ENCODE peak calls at places on chromosomes 2 and 18, in seven cellular contexts. A is neural crest cell; J is CD4-positive, alpha-beta T cell; Q is astrocyte of the spinal cord; N is tibial nerve; O is suprapubic skin; P is CD8-positive, alpha-beta T cell. D is an unnamed sample.

GRCh38 chr2:56286936-56287335 is 103.1 kb downstream of the CCDC85A start:
- DNase-seq in A (no peak), J (no peak), Q (no peak), N (no peak), O (no peak), P (no peak), D (no peak)

GRCh38 chr2:173414823-173415322 is 60.2 kb downstream of the CDCA7 start:
- DNase-seq in A (no peak), J (no peak), Q (peak), N (no peak), O (no peak), P (no peak), D (no peak)

GRCh38 chr2:171630812-171631626 is 56.2 kb upstream of the DYNC1I2 start:
- DNase-seq in A (no peak), J (no peak), Q (peak), N (no peak), O (no peak), P (no peak), D (no peak)

GRCh38 chr2:216596234-216596985 is 36.8 kb upstream of the IGFBP2 start:
- DNase-seq in A (no peak), J (no peak), Q (peak), N (no peak), O (no peak), P (no peak), D (no peak)

GRCh38 chr2:71796174-71796592 is 342.8 kb downstream of the DYSF start:
- DNase-seq in A (no peak), J (no peak), Q (peak), N (no peak), O (no peak), P (no peak), D (no peak)

GRCh38 chr2:17107875-17108274 is 410.4 kb downstream of the RAD51AP2 start:
- DNase-seq in A (no peak), J (no peak), Q (no peak), N (no peak), O (no peak), P (no peak), D (no peak)

GRCh38 chr2:37671013-37671815 is at the start of gene CDC42EP3:
- DNase-seq in A (peak), J (peak), Q (no peak), N (peak), O (no peak), P (peak), D (peak)

GRCh38 chr18:46424898-46425297 is 232.1 kb downstream of the LOXHD1 start:
- DNase-seq in A (no peak), J (no peak), Q (no peak), N (no peak), O (no peak), P (no peak), D (no peak)

GRCh38 chr2:241818943-241819270 is 9.9 kb downstream of the NEU4 start:
- DNase-seq in A (no peak), J (no peak), Q (no peak), N (no peak), O (peak), P (no peak), D (no peak)

GRCh38 chr18:79567481-79568147 is 112.0 kb upstream of the CTDP1 start:
- DNase-seq in A (no peak), J (no peak), Q (peak), N (no peak), O (peak), P (no peak), D (no peak)

GRCh38 chr2:1082456-1083205 is 132.0 kb downstream of the SNTG2 start:
- DNase-seq in A (peak), J (no peak), Q (no peak), N (no peak), O (no peak), P (no peak), D (no peak)

GRCh38 chr2:191297031-191297430 is 51.8 kb downstream of the MYO1B start:
- DNase-seq in A (no peak), J (no peak), Q (no peak), N (no peak), O (no peak), P (no peak), D (no peak)

GRCh38 chr2:6103949-6104348 is 411.8 kb downstream of the SOX11 start:
- DNase-seq in A (no peak), J (no peak), Q (no peak), N (no peak), O (no peak), P (no peak), D (no peak)

GRCh38 chr2:222561817-222562424 is 94.0 kb downstream of the FARSB start:
- DNase-seq in A (peak), J (no peak), Q (peak), N (no peak), O (no peak), P (peak), D (peak)

GRCh38 chr2:187689372-187689771 is 135.1 kb upstream of the TFPI start:
- DNase-seq in A (no peak), J (no peak), Q (peak), N (no peak), O (no peak), P (no peak), D (no peak)

GRCh38 chr2:44692821-44693220 is 248.7 kb upstream of the SIX3 start:
- DNase-seq in A (no peak), J (no peak), Q (no peak), N (no peak), O (no peak), P (no peak), D (no peak)

GRCh38 chr2:238339395-238339780 is 19.1 kb downstream of the TRAF3IP1 start:
- DNase-seq in A (no peak), J (no peak), Q (no peak), N (no peak), O (no peak), P (no peak), D (no peak)

GRCh38 chr18:31429623-31430022 is 17.9 kb upstream of the DSG3 start:
- DNase-seq in A (no peak), J (no peak), Q (no peak), N (no peak), O (no peak), P (no peak), D (no peak)

GRCh38 chr18:28777756-28778155 is 600.8 kb upstream of the CDH2 start:
- DNase-seq in A (no peak), J (no peak), Q (no peak), N (no peak), O (no peak), P (no peak), D (no peak)

GRCh38 chr2:172280820-172281454 is 146.4 kb upstream of the ITGA6 start:
- DNase-seq in A (no peak), J (no peak), Q (no peak), N (no peak), O (no peak), P (no peak), D (no peak)

GRCh38 chr2:215355801-215356200 is 43.9 kb downstream of the ATIC start:
- DNase-seq in A (no peak), J (no peak), Q (peak), N (no peak), O (no peak), P (no peak), D (no peak)

GRCh38 chr18:2903006-2903405 is 56.2 kb downstream of the EMILIN2 start:
- DNase-seq in A (no peak), J (no peak), Q (peak), N (peak), O (peak), P (no peak), D (no peak)

GRCh38 chr2:110804915-110805314 is 72.5 kb downstream of the ACOXL start:
- DNase-seq in A (no peak), J (peak), Q (no peak), N (no peak), O (no peak), P (peak), D (no peak)

GRCh38 chr2:30267161-30267568 is 35.8 kb downstream of the LBH start:
- DNase-seq in A (no peak), J (no peak), Q (no peak), N (no peak), O (no peak), P (no peak), D (no peak)

GRCh38 chr2:56382466-56382865 is 198.7 kb downstream of the CCDC85A start:
- DNase-seq in A (no peak), J (no peak), Q (no peak), N (no peak), O (no peak), P (no peak), D (no peak)

GRCh38 chr2:70580352-70580751 is 26.7 kb upstream of the TGFA start:
- DNase-seq in A (no peak), J (no peak), Q (no peak), N (no peak), O (no peak), P (no peak), D (no peak)

GRCh38 chr2:236748801-236749200 is 179.2 kb downstream of the ACKR3 start:
- DNase-seq in A (no peak), J (no peak), Q (peak), N (no peak), O (no peak), P (no peak), D (no peak)

GRCh38 chr2:111716901-111717635 is 166.9 kb downstream of the ANAPC1 start:
- DNase-seq in A (no peak), J (no peak), Q (no peak), N (no peak), O (no peak), P (no peak), D (no peak)

GRCh38 chr2:85907671-85908157 is 18.9 kb upstream of the ST3GAL5 start:
- DNase-seq in A (no peak), J (no peak), Q (no peak), N (no peak), O (no peak), P (no peak), D (no peak)

GRCh38 chr2:151733781-151734672 is at the start of gene NEB:
- DNase-seq in A (no peak), J (no peak), Q (no peak), N (no peak), O (no peak), P (no peak), D (no peak)

GRCh38 chr2:176112375-176113302 is 3.9 kb upstream of the HOXD10 start:
- DNase-seq in A (no peak), J (no peak), Q (no peak), N (no peak), O (no peak), P (no peak), D (no peak)

GRCh38 chr2:99150691-99151090 is 4.1 kb downstream of the TSGA10 start:
- DNase-seq in A (no peak), J (no peak), Q (no peak), N (no peak), O (no peak), P (no peak), D (no peak)

GRCh38 chr2:147273106-147273505 is 571.7 kb upstream of the ACVR2A start:
- DNase-seq in A (no peak), J (no peak), Q (no peak), N (no peak), O (no peak), P (no peak), D (no peak)

GRCh38 chr18:64710105-64710861 is 561.4 kb upstream of the LINC00305 start:
- DNase-seq in A (no peak), J (no peak), Q (peak), N (no peak), O (no peak), P (no peak), D (no peak)

GRCh38 chr18:40555914-40556313 is 1399.1 kb upstream of the PIK3C3 start:
- DNase-seq in A (no peak), J (no peak), Q (no peak), N (no peak), O (no peak), P (no peak), D (no peak)

GRCh38 chr2:191270303-191271178 is 25.3 kb downstream of the MYO1B start:
- DNase-seq in A (no peak), J (no peak), Q (no peak), N (no peak), O (no peak), P (no peak), D (no peak)

GRCh38 chr2:234388591-234388990 is 108.3 kb downstream of the ARL4C start:
- DNase-seq in A (no peak), J (no peak), Q (no peak), N (no peak), O (no peak), P (no peak), D (no peak)

GRCh38 chr18:79961527-79962291 is 2.7 kb upstream of the HSBP1L1 start:
- DNase-seq in A (no peak), J (no peak), Q (no peak), N (no peak), O (no peak), P (no peak), D (no peak)

GRCh38 chr2:180520206-180520605 is 460.2 kb upstream of the UBE2E3 start:
- DNase-seq in A (no peak), J (no peak), Q (peak), N (no peak), O (no peak), P (no peak), D (no peak)
- TF ChIP-seq CTCF in A (no peak), J (no peak), Q (no peak), N (no peak), O (no peak), P (no peak), D (no peak)

GRCh38 chr2:202033317-202034248 is at the start of gene FZD7:
- DNase-seq in A (peak), J (peak), Q (peak), N (peak), O (peak), P (peak), D (peak)
- TF ChIP-seq CTCF in A (peak), J (no peak), Q (peak), N (no peak), O (no peak), P (no peak), D (peak)

DNA sequence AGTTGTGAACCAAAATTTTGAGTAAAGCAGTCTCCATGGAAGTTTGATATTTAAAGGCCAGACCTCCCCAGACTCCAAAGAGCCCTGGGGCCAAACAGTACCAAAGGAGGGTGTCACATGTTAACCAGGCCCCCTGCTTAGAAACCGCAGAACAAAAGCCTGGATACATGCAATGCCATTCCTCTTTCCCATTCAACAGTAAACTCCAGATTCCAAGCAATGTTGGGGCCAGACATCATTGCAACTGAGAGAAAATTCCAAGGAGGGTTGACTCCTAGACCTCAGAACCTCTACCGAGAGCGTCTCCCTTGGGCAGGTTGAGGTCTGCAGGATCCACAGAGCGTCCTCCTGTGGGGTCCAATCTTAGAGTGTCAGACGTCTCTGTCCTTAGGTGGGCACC is 404.4 kb upstream of the SYT4 start:
- DNase-seq in A (no peak), J (no peak), Q (no peak), N (no peak), O (no peak), P (no peak), D (no peak)
- TF ChIP-seq CTCF in A (no peak), J (no peak), Q (no peak), N (no peak), O (no peak), P (no peak), D (no peak)

GRCh38 chr2:208819190-208819589 is 412.6 kb downstream of the PTH2R start:
- DNase-seq in A (no peak), J (no peak), Q (no peak), N (no peak), O (no peak), P (no peak), D (no peak)

DNA sequence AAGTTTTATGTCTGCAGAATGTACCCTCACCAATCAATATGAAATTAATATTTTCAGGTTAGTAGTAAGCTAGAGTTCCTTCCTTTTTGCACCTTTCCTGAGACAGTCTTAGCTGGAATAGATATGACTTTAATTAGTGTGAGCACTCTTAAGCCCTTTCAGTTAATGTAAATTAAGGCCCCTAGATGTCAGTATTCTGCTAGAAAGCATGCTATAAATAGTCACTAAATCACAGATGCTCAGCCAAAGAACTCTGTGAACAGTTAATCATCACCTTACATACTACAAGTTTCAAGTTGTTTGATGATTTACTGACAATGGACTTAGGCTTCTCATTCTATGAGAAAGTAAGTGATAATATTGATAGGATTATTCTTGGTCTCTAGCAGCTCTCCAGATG is 413.7 kb downstream of the PTH2R start:
- DNase-seq in A (no peak), J (no peak), Q (no peak), N (no peak), O (no peak), P (no peak), D (no peak)
- TF ChIP-seq CTCF in A (no peak), J (no peak), Q (no peak), N (no peak), O (no peak), P (no peak), D (peak)

GRCh38 chr2:128531856-128532255 is 213.2 kb upstream of the HS6ST1 start:
- DNase-seq in A (no peak), J (no peak), Q (no peak), N (no peak), O (no peak), P (no peak), D (no peak)
- TF ChIP-seq CTCF in A (peak), J (no peak), Q (peak), N (no peak), O (no peak), P (no peak), D (peak)